ENCODE peak calls at places on chromosome 9, in nine cellular contexts. One of them, this sample, is unnamed.

GRCh38 chr9:98142925-98143481 is 24.0 kb upstream of the TRIM14 start:
- DNase-seq in fibroblast of lung: no peak
- DNase-seq in GM23338: no peak
- DNase-seq in GF-D8: no peak
- DNase-seq in activated effector memory CD4-positive, alpha-beta T cell treated with Interleukin-2 at 50 U/mL for 16 hours: no peak
- DNase-seq in NCI-H526: no peak
- DNase-seq in stimulated activated CD8-positive, alpha-beta memory T cell treated with anti-CD3 and anti-CD28 coated beads, Interleukin-15, amount 100 ng/mL, for 1 hour: no peak
- DNase-seq in kidney glomerular epithelial cell: no peak
- DNase-seq in KBM-7: no peak
- DNase-seq in this sample: no peak

GRCh38 chr9:114319147-114319546 is 3.8 kb upstream of the ORM1 start:
- DNase-seq in fibroblast of lung: no peak
- DNase-seq in GM23338: no peak
- DNase-seq in GF-D8: no peak
- DNase-seq in activated effector memory CD4-positive, alpha-beta T cell treated with Interleukin-2 at 50 U/mL for 16 hours: no peak
- DNase-seq in NCI-H526: peak; percentile 27
- DNase-seq in stimulated activated CD8-positive, alpha-beta memory T cell treated with anti-CD3 and anti-CD28 coated beads, Interleukin-15, amount 100 ng/mL, for 1 hour: no peak
- DNase-seq in kidney glomerular epithelial cell: no peak
- DNase-seq in KBM-7: no peak
- DNase-seq in this sample: no peak

GRCh38 chr9:114002986-114003740 is 74.9 kb downstream of the AMBP start:
- DNase-seq in fibroblast of lung: no peak
- DNase-seq in GM23338: no peak
- DNase-seq in GF-D8: no peak
- DNase-seq in activated effector memory CD4-positive, alpha-beta T cell treated with Interleukin-2 at 50 U/mL for 16 hours: no peak
- DNase-seq in NCI-H526: no peak
- DNase-seq in stimulated activated CD8-positive, alpha-beta memory T cell treated with anti-CD3 and anti-CD28 coated beads, Interleukin-15, amount 100 ng/mL, for 1 hour: no peak
- DNase-seq in kidney glomerular epithelial cell: no peak
- DNase-seq in KBM-7: no peak
- DNase-seq in this sample: no peak

GRCh38 chr9:99590879-99591278 is 230.8 kb upstream of the NR4A3 start:
- DNase-seq in fibroblast of lung: no peak
- DNase-seq in GM23338: no peak
- DNase-seq in GF-D8: peak; percentile 27
- DNase-seq in activated effector memory CD4-positive, alpha-beta T cell treated with Interleukin-2 at 50 U/mL for 16 hours: no peak
- DNase-seq in NCI-H526: no peak
- DNase-seq in stimulated activated CD8-positive, alpha-beta memory T cell treated with anti-CD3 and anti-CD28 coated beads, Interleukin-15, amount 100 ng/mL, for 1 hour: no peak
- DNase-seq in kidney glomerular epithelial cell: no peak
- DNase-seq in KBM-7: peak; percentile 58
- DNase-seq in this sample: no peak

GRCh38 chr9:94788706-94789105 is 62.2 kb downstream of the AOPEP start:
- DNase-seq in fibroblast of lung: no peak
- DNase-seq in GM23338: no peak
- DNase-seq in GF-D8: no peak
- DNase-seq in activated effector memory CD4-positive, alpha-beta T cell treated with Interleukin-2 at 50 U/mL for 16 hours: no peak
- DNase-seq in NCI-H526: no peak
- DNase-seq in stimulated activated CD8-positive, alpha-beta memory T cell treated with anti-CD3 and anti-CD28 coated beads, Interleukin-15, amount 100 ng/mL, for 1 hour: no peak
- DNase-seq in kidney glomerular epithelial cell: no peak
- DNase-seq in KBM-7: no peak
- DNase-seq in this sample: no peak

GRCh38 chr9:35811364-35812024 is 568 bp downstream of the SPAG8 start:
- DNase-seq in fibroblast of lung: no peak
- DNase-seq in GM23338: no peak
- DNase-seq in GF-D8: no peak
- DNase-seq in activated effector memory CD4-positive, alpha-beta T cell treated with Interleukin-2 at 50 U/mL for 16 hours: no peak
- DNase-seq in NCI-H526: no peak
- DNase-seq in stimulated activated CD8-positive, alpha-beta memory T cell treated with anti-CD3 and anti-CD28 coated beads, Interleukin-15, amount 100 ng/mL, for 1 hour: no peak
- DNase-seq in kidney glomerular epithelial cell: no peak
- DNase-seq in KBM-7: no peak
- DNase-seq in this sample: no peak

GRCh38 chr9:70438341-70438924 is 24.0 kb upstream of the KLF9 start:
- DNase-seq in fibroblast of lung: peak; percentile 95
- DNase-seq in GM23338: no peak
- DNase-seq in GF-D8: peak; percentile 46
- DNase-seq in activated effector memory CD4-positive, alpha-beta T cell treated with Interleukin-2 at 50 U/mL for 16 hours: no peak
- DNase-seq in NCI-H526: no peak
- DNase-seq in stimulated activated CD8-positive, alpha-beta memory T cell treated with anti-CD3 and anti-CD28 coated beads, Interleukin-15, amount 100 ng/mL, for 1 hour: no peak
- DNase-seq in kidney glomerular epithelial cell: peak; percentile 40
- DNase-seq in KBM-7: peak; percentile 66
- DNase-seq in this sample: peak; percentile 17

GRCh38 chr9:96587916-96588315 is 31.7 kb downstream of the CDC14B start:
- DNase-seq in fibroblast of lung: no peak
- DNase-seq in GM23338: no peak
- DNase-seq in GF-D8: no peak
- DNase-seq in activated effector memory CD4-positive, alpha-beta T cell treated with Interleukin-2 at 50 U/mL for 16 hours: no peak
- DNase-seq in NCI-H526: no peak
- DNase-seq in stimulated activated CD8-positive, alpha-beta memory T cell treated with anti-CD3 and anti-CD28 coated beads, Interleukin-15, amount 100 ng/mL, for 1 hour: no peak
- DNase-seq in kidney glomerular epithelial cell: no peak
- DNase-seq in KBM-7: no peak
- DNase-seq in this sample: no peak

GRCh38 chr9:111427186-111427585 is 57.0 kb downstream of the ECPAS start:
- DNase-seq in fibroblast of lung: peak; percentile 58
- DNase-seq in GM23338: no peak
- DNase-seq in GF-D8: no peak
- DNase-seq in activated effector memory CD4-positive, alpha-beta T cell treated with Interleukin-2 at 50 U/mL for 16 hours: no peak
- DNase-seq in NCI-H526: no peak
- DNase-seq in stimulated activated CD8-positive, alpha-beta memory T cell treated with anti-CD3 and anti-CD28 coated beads, Interleukin-15, amount 100 ng/mL, for 1 hour: no peak
- DNase-seq in kidney glomerular epithelial cell: no peak
- DNase-seq in KBM-7: no peak
- DNase-seq in this sample: peak; percentile 16

GRCh38 chr9:125609744-125610143 is 97.3 kb downstream of the MAPKAP1 start:
- DNase-seq in fibroblast of lung: no peak
- DNase-seq in GM23338: no peak
- DNase-seq in GF-D8: no peak
- DNase-seq in activated effector memory CD4-positive, alpha-beta T cell treated with Interleukin-2 at 50 U/mL for 16 hours: no peak
- DNase-seq in NCI-H526: no peak
- DNase-seq in stimulated activated CD8-positive, alpha-beta memory T cell treated with anti-CD3 and anti-CD28 coated beads, Interleukin-15, amount 100 ng/mL, for 1 hour: no peak
- DNase-seq in kidney glomerular epithelial cell: no peak
- DNase-seq in KBM-7: no peak
- DNase-seq in this sample: no peak

GRCh38 chr9:89600831-89601230 is 4.0 kb upstream of the GADD45G start:
- DNase-seq in fibroblast of lung: no peak
- DNase-seq in GM23338: no peak
- DNase-seq in GF-D8: no peak
- DNase-seq in activated effector memory CD4-positive, alpha-beta T cell treated with Interleukin-2 at 50 U/mL for 16 hours: no peak
- DNase-seq in NCI-H526: no peak
- DNase-seq in stimulated activated CD8-positive, alpha-beta memory T cell treated with anti-CD3 and anti-CD28 coated beads, Interleukin-15, amount 100 ng/mL, for 1 hour: no peak
- DNase-seq in kidney glomerular epithelial cell: no peak
- DNase-seq in KBM-7: no peak
- DNase-seq in this sample: no peak

GRCh38 chr9:122213589-122214413 is 15.0 kb downstream of the LHX6 start:
- DNase-seq in fibroblast of lung: no peak
- DNase-seq in GM23338: peak; percentile 95
- DNase-seq in GF-D8: peak; percentile 74
- DNase-seq in activated effector memory CD4-positive, alpha-beta T cell treated with Interleukin-2 at 50 U/mL for 16 hours: peak; percentile 18
- DNase-seq in NCI-H526: peak; percentile 93
- DNase-seq in stimulated activated CD8-positive, alpha-beta memory T cell treated with anti-CD3 and anti-CD28 coated beads, Interleukin-15, amount 100 ng/mL, for 1 hour: peak; percentile 2
- DNase-seq in kidney glomerular epithelial cell: peak; percentile 12
- DNase-seq in KBM-7: peak; percentile 78
- DNase-seq in this sample: peak; percentile 53

GRCh38 chr9:134396258-134396742 is 70.0 kb downstream of the RXRA start:
- DNase-seq in fibroblast of lung: no peak
- DNase-seq in GM23338: no peak
- DNase-seq in GF-D8: peak; percentile 92
- DNase-seq in activated effector memory CD4-positive, alpha-beta T cell treated with Interleukin-2 at 50 U/mL for 16 hours: peak; percentile 33
- DNase-seq in NCI-H526: no peak
- DNase-seq in stimulated activated CD8-positive, alpha-beta memory T cell treated with anti-CD3 and anti-CD28 coated beads, Interleukin-15, amount 100 ng/mL, for 1 hour: no peak
- DNase-seq in kidney glomerular epithelial cell: no peak
- DNase-seq in KBM-7: peak; percentile 83
- DNase-seq in this sample: no peak

GRCh38 chr9:89730715-89731114 is 125.9 kb downstream of the GADD45G start:
- DNase-seq in fibroblast of lung: no peak
- DNase-seq in GM23338: peak; percentile 20
- DNase-seq in GF-D8: no peak
- DNase-seq in activated effector memory CD4-positive, alpha-beta T cell treated with Interleukin-2 at 50 U/mL for 16 hours: no peak
- DNase-seq in NCI-H526: no peak
- DNase-seq in stimulated activated CD8-positive, alpha-beta memory T cell treated with anti-CD3 and anti-CD28 coated beads, Interleukin-15, amount 100 ng/mL, for 1 hour: no peak
- DNase-seq in kidney glomerular epithelial cell: no peak
- DNase-seq in KBM-7: no peak
- DNase-seq in this sample: no peak

GRCh38 chr9:91711755-91712591 is 238.1 kb downstream of the ROR2 start:
- DNase-seq in fibroblast of lung: no peak
- DNase-seq in GM23338: no peak
- DNase-seq in GF-D8: no peak
- DNase-seq in activated effector memory CD4-positive, alpha-beta T cell treated with Interleukin-2 at 50 U/mL for 16 hours: no peak
- DNase-seq in NCI-H526: no peak
- DNase-seq in stimulated activated CD8-positive, alpha-beta memory T cell treated with anti-CD3 and anti-CD28 coated beads, Interleukin-15, amount 100 ng/mL, for 1 hour: peak; percentile 24
- DNase-seq in kidney glomerular epithelial cell: no peak
- DNase-seq in KBM-7: peak; percentile 89
- DNase-seq in this sample: no peak

GRCh38 chr9:136645903-136646754 is 16.6 kb upstream of the EGFL7 start:
- DNase-seq in fibroblast of lung: no peak
- DNase-seq in GM23338: peak; percentile 48
- DNase-seq in GF-D8: peak; percentile 56
- DNase-seq in activated effector memory CD4-positive, alpha-beta T cell treated with Interleukin-2 at 50 U/mL for 16 hours: no peak
- DNase-seq in NCI-H526: no peak
- DNase-seq in stimulated activated CD8-positive, alpha-beta memory T cell treated with anti-CD3 and anti-CD28 coated beads, Interleukin-15, amount 100 ng/mL, for 1 hour: no peak
- DNase-seq in kidney glomerular epithelial cell: no peak
- DNase-seq in KBM-7: peak; percentile 87
- DNase-seq in this sample: no peak

GRCh38 chr9:133354766-133355165 is 1.5 kb downstream of the SURF1 start:
- DNase-seq in fibroblast of lung: no peak
- DNase-seq in GM23338: no peak
- DNase-seq in GF-D8: peak; percentile 39
- DNase-seq in activated effector memory CD4-positive, alpha-beta T cell treated with Interleukin-2 at 50 U/mL for 16 hours: no peak
- DNase-seq in NCI-H526: no peak
- DNase-seq in stimulated activated CD8-positive, alpha-beta memory T cell treated with anti-CD3 and anti-CD28 coated beads, Interleukin-15, amount 100 ng/mL, for 1 hour: no peak
- DNase-seq in kidney glomerular epithelial cell: no peak
- DNase-seq in KBM-7: no peak
- DNase-seq in this sample: no peak

GRCh38 chr9:42386477-42386876 is 203.0 kb downstream of the SPATA31A6 start:
- DNase-seq in fibroblast of lung: no peak
- DNase-seq in GM23338: no peak
- DNase-seq in GF-D8: no peak
- DNase-seq in activated effector memory CD4-positive, alpha-beta T cell treated with Interleukin-2 at 50 U/mL for 16 hours: no peak
- DNase-seq in NCI-H526: no peak
- DNase-seq in stimulated activated CD8-positive, alpha-beta memory T cell treated with anti-CD3 and anti-CD28 coated beads, Interleukin-15, amount 100 ng/mL, for 1 hour: no peak
- DNase-seq in kidney glomerular epithelial cell: no peak
- DNase-seq in KBM-7: no peak
- DNase-seq in this sample: no peak

This sample was measured in ACHN.